ENCODE peak calls at places on chromosomes 4 and X, in four cellular contexts. M, K, J and L are unnamed samples.

GRCh38 chr4:53716011-53716410 is 124.7 kb upstream of the LNX1 start:
- DNase-seq in M (peak), J (peak), K (no peak), L (peak)

GRCh38 chr4:174522183-174523002 is at the start of gene HPGD:
- DNase-seq in J (peak), K (peak), M (no peak), L (peak)

GRCh38 chrX:47958943-47959342 is 44.8 kb downstream of the ZNF182 start:
- DNase-seq in M (no peak), J (no peak), K (no peak), L (no peak)

GRCh38 chrX:105543271-105543670 is 279.1 kb upstream of the NRK start:
- DNase-seq in M (no peak), J (no peak), K (no peak), L (no peak)

GRCh38 chr4:156362581-156362980 is 408.9 kb upstream of the CTSO start:
- DNase-seq in M (peak), J (no peak), K (no peak), L (peak)

GRCh38 chr4:6873792-6874461 is 35.7 kb upstream of the TBC1D14 start:
- DNase-seq in K (peak), M (peak), J (no peak), L (peak)

GRCh38 chr4:56637154-56637553 is 43.9 kb downstream of the HOPX start:
- DNase-seq in J (no peak), M (no peak), K (no peak), L (no peak)

GRCh38 chr4:4254666-4255065 is 6.6 kb upstream of the TMEM128 start:
- DNase-seq in J (no peak), K (no peak), M (no peak), L (no peak)

GRCh38 chr4:148030486-148030885 is 298.6 kb downstream of the ARHGAP10 start:
- DNase-seq in J (no peak), K (no peak), M (peak), L (peak)

GRCh38 chr4:96455045-96455720 is 615.3 kb downstream of the PDHA2 start:
- DNase-seq in J (no peak), M (no peak), K (no peak), L (no peak)

GRCh38 chrX:121333942-121334341 is 286.5 kb downstream of the GLUD2 start:
- DNase-seq in J (no peak), K (no peak), M (no peak), L (no peak)
- TF ChIP-seq CTCF in J (no peak), K (no peak), M (no peak), L (no peak)

GRCh38 chr4:7910721-7911015 is 29.0 kb downstream of the AFAP1 start:
- DNase-seq in M (no peak), K (no peak), J (no peak), L (no peak)

GRCh38 chr4:7909966-7910720 is 29.5 kb downstream of the AFAP1 start:
- DNase-seq in M (peak), J (no peak), K (no peak), L (peak)

GRCh38 chr4:7908668-7909067 is 31.0 kb downstream of the AFAP1 start:
- DNase-seq in K (no peak), M (no peak), J (no peak), L (no peak)

GRCh38 chr4:7911044-7911578 is 28.6 kb downstream of the AFAP1 start:
- DNase-seq in K (no peak), M (peak), J (no peak), L (peak)

DNA sequence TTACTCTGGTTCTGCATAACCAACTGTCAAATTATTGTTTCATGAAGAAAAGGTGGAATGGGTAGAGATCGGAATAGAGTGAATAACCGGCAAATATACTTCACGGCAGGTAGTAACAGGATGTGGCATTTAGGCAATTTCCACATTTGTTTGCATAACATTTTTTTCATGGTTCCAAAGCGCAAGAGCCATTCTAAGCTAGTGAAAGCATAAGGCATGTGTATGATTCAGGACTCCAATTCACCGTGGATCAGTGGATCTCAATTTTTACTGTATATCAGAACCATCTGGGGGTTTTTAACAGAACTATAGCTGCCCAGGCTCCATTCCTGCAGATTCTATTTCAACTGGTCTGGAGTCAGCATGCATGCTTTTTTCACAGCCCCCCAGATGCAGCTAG is 30.2 kb downstream of the AFAP1 start:
- DNase-seq in K (no peak), J (no peak), M (no peak), L (no peak)
- H3K4me3 ChIP-seq in K (no peak), J (no peak), M (no peak), L (peak)

DNA sequence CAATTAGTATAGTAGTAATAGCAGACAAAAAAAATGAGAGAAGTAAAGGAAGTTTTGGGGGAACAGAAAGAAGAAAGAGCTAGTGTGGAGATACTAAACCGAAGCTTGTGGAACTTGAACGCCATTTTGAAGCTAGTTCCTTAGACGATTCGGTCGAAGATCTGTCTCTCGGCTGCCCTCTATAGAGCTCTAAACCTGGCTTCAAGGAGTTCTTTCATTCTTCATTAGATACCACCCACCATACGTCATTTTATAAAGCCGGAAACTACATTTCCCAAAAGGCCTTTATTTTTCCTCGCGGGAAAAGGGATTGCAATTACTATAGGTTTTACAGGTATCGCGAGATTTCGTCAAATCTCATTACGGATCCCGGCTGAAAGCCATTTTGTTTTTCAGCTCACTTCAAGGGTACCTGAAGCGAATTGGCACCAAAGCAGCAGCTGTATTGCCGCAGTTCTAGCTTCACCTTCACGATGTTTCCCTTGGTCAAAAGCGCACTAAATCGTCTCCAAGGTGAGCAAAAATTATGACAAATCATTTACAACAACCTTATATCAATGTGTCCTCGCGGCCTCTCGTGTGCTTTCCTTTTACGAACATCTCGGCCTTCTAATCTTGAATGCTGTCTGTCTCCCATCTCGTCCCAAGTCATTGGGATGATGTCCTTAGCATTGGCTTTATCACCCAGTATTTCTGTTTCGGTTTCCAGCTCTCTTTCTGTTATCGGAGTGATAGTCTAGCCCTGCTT is at the start of gene COX7B:
- DNase-seq in M (peak), K (peak), J (peak), L (peak)
- TF ChIP-seq CTCF in M (peak), K (peak), J (peak), L (peak)

GRCh38 chr4:40998680-40999358 is 215.5 kb downstream of the APBB2 start:
- DNase-seq in K (no peak), M (peak), J (no peak), L (no peak)
- H3K4me3 ChIP-seq in K (no peak), M (no peak), J (no peak), L (no peak)

DNA sequence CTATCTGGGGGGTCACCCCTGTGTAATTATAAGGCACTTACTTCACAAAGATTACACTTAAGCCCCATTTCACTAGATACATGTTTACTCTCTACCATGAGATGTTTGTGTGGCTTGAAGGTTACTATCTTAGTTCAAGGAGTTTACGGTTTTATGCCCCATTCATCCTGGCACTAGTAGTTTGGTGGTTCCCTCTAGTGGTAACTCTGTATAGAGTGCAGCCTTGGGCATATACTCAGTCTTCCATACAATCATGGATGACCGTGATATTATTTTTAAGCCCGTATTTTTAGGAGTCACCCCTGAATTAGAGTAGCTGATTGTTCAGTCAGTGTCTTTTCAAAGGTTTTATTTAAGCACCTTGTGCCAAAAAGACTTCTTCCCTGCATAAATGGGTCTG is 109.9 kb upstream of the FAM47C start:
- DNase-seq in M (peak), J (no peak), K (no peak), L (no peak)
- TF ChIP-seq CTCF in M (peak), J (no peak), K (peak), L (no peak)

DNA sequence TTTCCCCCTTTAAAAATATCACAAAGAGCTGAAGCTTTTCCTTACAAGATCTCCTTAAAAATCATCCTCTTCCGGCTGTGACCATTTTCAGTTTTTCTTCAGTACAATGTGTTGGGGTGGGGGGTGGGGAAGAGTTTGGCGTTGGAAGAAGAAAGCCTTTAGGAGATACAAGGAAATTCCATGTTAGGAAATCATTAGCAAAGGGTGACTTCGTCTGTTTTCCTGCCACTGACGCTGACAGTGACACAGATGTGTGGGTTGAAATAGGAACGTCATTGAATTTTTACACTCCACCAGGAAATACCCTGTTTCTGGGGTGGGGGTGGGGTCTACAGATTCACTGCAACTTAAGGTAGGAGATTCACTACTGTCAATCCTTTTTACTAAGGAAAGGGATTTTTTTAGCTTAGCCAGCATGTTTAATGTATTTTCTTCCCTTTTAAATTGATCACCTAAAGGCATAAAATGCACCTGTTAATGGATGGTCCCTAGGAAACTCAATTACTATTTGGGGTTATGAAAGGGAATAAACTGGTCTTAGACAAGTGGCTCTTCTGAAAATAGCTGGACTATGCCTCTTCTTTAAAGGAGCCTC is 3.9 kb downstream of the MAMLD1 start:
- DNase-seq in M (peak), J (no peak), K (no peak), L (peak)
- H3K4me3 ChIP-seq in M (peak), J (peak), K (no peak), L (peak)